ENCODE peak calls at places on chromosomes 16 and 17, in nine cellular contexts. M is colonic mucosa, B is cardiac muscle cell, S is right atrium auricular region, D is kidney, C is gastrocnemius medialis, F is thyroid gland, N is prostate gland, V is fibroblast of lung. R is an unnamed sample. For H3K36me3, the result is how much of the 10 kb centered on the place peaks cover.

GRCh38 chr16:84730406-84731106 is 30.8 kb downstream of the USP10 start:
- DNase-seq in D (no peak), V (peak), N (peak), C (peak), F (peak), S (peak), B (peak), M (peak), R (no peak)

GRCh38 chr17:32551186-32551955 is 64.6 kb downstream of the CDK5R1 start:
- DNase-seq in V (peak), M (no peak), C (no peak), N (no peak), S (no peak), B (peak), D (no peak), F (no peak), R (no peak)

GRCh38 chr17:17072546-17072945 is 30.3 kb downstream of the MPRIP start:
- DNase-seq in B (no peak), N (no peak), C (peak), V (no peak), M (no peak), S (no peak), F (no peak), D (peak), R (no peak)

GRCh38 chr17:50708050-50709000 is 611 bp upstream of the ANKRD40 start:
- DNase-seq in M (no peak), B (no peak), F (no peak), D (no peak), S (no peak), V (peak), C (no peak), N (no peak), R (no peak)

GRCh38 chr16:11797166-11797956 is at the start of gene ZC3H7A:
- DNase-seq in D (peak), F (peak), N (peak), C (peak), V (peak), M (peak), S (peak), B (peak), R (peak)

GRCh38 chr17:7862692-7863437 is 5.1 kb downstream of the CYB5D1 start:
- DNase-seq in M (peak), N (peak), V (peak), F (peak), B (peak), S (no peak), D (no peak), C (no peak), R (peak)

GRCh38 chr17:78697122-78697845 is 84.8 kb downstream of the CYTH1 start:
- DNase-seq in S (no peak), M (no peak), C (no peak), D (no peak), F (no peak), B (peak), V (peak), N (no peak), R (no peak)

GRCh38 chr17:19978206-19978802 is 676 bp upstream of the AKAP10 start:
- DNase-seq in C (no peak), V (no peak), S (no peak), N (peak), B (no peak), F (no peak), D (no peak), M (peak), R (no peak)

GRCh38 chr16:4067262-4068001 is 48.8 kb downstream of the ADCY9 start:
- DNase-seq in D (no peak), F (no peak), M (no peak), C (no peak), S (no peak), V (no peak), B (no peak), N (no peak), R (no peak)

GRCh38 chr16:58012481-58012880 is 11.3 kb downstream of the USB1 start:
- DNase-seq in V (no peak), S (no peak), B (no peak), D (peak), M (no peak), N (no peak), F (no peak), C (no peak), R (no peak)

GRCh38 chr16:9647981-9648701 is 534.1 kb downstream of the GRIN2A start:
- DNase-seq in B (peak), N (peak), S (no peak), V (no peak), M (peak), C (no peak), D (no peak), F (peak), R (no peak)

GRCh38 chr17:6011241-6011640 is 58.9 kb upstream of the WSCD1 start:
- DNase-seq in C (no peak), V (no peak), N (no peak), S (no peak), M (no peak), F (no peak), D (no peak), B (no peak), R (no peak)

GRCh38 chr16:30600215-30600614 is 10.0 kb downstream of the ZNF689 start:
- DNase-seq in M (no peak), F (no peak), S (no peak), C (no peak), D (no peak), N (no peak), V (no peak), B (no peak), R (no peak)

GRCh38 chr17:17419621-17420020 is 57.2 kb upstream of the MED9 start:
- DNase-seq in D (no peak), B (peak), N (no peak), S (no peak), M (no peak), V (no peak), F (peak), C (no peak), R (no peak)

DNA sequence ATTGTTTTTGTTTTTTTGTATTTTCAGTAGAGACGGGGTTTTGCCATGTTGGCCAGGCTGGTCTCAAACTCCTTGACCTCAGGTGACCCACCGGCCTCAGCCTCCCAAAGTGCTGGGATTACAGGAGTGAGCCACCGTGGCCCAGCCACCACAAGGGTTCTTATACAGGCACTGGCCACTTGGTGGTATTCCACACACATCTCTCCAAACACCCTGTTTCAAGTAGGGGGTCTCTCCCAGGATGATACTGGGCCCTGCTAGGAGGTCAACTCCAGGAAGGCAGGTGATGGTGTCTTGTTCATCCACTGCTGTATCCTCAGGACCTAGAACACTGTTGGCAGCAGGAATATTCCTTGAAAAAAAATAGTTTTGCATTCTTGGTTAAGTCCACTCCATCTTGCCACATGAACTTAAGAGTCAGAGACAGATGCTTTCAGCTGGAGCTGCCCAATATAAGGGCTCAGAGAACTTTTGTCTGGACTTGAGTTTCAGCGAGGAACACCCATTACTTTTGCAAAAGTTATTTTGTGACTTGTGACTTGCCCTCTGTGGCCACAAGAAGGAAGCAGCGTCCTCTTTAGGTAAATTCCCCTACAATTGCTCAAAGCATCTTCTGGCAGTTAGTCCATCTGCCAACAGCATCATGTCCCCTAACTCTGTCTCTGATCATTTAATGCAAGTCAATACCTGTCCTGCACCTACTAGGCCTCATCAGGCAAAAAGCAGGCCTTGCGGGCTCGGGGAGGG is 7.4 kb upstream of the EEF2K start:
- DNase-seq in V (peak), M (no peak), D (no peak), C (no peak), F (no peak), N (no peak), B (no peak), S (no peak), R (no peak)
- TF ChIP-seq CTCF in V (no peak), M (no peak), D (no peak), C (no peak), F (no peak), N (no peak), B (no peak), S (no peak), R (no peak)

GRCh38 chr16:89770367-89770766 is 46.1 kb downstream of the FANCA start:
- DNase-seq in M (no peak), N (no peak), F (no peak), D (no peak), B (no peak), S (no peak), V (no peak), C (no peak), R (no peak)

GRCh38 chr16:89759742-89760366 is 38.5 kb downstream of the ZNF276 start:
- DNase-seq in M (no peak), C (no peak), F (no peak), V (no peak), D (no peak), S (no peak), N (no peak), B (no peak), R (no peak)

GRCh38 chr16:89761304-89761922 is 40.1 kb downstream of the ZNF276 start:
- DNase-seq in C (no peak), N (no peak), S (no peak), V (no peak), D (no peak), M (no peak), B (no peak), F (no peak), R (no peak)

GRCh38 chr16:89764711-89765201 is 43.4 kb downstream of the ZNF276 start:
- DNase-seq in M (peak), B (peak), D (no peak), F (peak), S (peak), C (peak), N (no peak), V (no peak), R (peak)

DNA sequence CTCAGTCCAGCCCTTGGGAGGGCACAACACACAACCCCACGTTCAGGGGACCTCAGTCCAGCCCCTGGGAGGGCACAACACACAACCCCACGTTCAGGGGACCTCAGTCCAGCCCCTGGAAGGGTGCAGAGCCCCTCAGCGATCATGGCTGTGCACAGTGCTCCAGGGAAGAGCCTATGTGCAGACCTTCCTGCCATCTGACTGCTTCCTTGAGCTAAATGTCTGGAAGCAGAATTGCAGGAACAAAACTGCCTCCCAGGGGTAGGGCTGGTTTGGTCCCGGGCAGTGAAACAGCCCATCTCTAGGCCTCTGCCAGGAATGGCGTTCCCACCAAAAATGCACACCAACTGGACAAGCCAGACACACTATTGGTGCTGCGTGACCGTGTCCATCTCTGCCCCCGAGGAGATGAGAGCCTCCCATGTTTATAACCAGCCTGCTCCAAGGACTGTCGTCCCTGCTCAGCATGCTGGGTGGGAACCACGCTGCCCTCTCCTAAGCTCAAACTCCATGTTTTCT is 44.0 kb downstream of the ZNF276 start:
- DNase-seq in D (no peak), M (no peak), V (no peak), N (no peak), S (no peak), C (no peak), B (no peak), F (no peak), R (no peak)
- H3K36me3 ChIP-seq in D (under half), M (under half), V (under half), N (under half), S (under half), C (under half), B (under half), F (under half), R (under half)

GRCh38 chr16:5621826-5622225 is 524.2 kb upstream of the EEF2KMT start:
- DNase-seq in F (no peak), V (no peak), B (peak), N (no peak), S (no peak), M (no peak), C (no peak), D (no peak), R (no peak)

GRCh38 chr16:5622234-5622884 is 524.8 kb upstream of the EEF2KMT start:
- DNase-seq in C (no peak), N (no peak), M (no peak), D (no peak), F (no peak), B (no peak), V (no peak), S (no peak), R (no peak)

GRCh38 chr16:5616841-5617240 is 519.2 kb upstream of the EEF2KMT start:
- DNase-seq in S (no peak), D (no peak), B (no peak), V (no peak), M (no peak), C (no peak), F (no peak), N (no peak), R (no peak)

GRCh38 chr16:5615868-5616642 is 518.5 kb upstream of the EEF2KMT start:
- DNase-seq in S (peak), V (no peak), M (peak), N (no peak), C (no peak), D (peak), B (peak), F (peak), R (no peak)

DNA sequence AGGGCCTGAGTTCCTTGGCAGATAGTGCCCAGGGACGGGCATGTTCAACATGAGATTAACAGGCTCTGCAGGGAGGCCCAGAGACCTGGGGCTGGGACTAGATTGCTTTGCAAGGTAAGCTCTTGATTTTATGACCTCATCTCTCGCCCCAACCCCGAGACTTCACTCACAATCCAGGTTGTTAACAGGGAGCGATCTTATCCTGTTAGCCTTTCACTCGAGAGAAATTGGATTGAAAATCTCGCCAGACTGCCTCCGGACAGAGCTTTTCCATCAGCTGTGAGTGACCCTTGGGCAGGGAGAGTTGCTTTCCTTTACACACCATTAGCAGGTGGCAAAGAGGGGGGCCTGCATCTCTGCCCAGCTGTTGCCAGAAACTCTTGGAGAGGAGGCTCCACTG is 521.7 kb upstream of the EEF2KMT start:
- DNase-seq in B (no peak), N (no peak), F (no peak), M (no peak), D (no peak), V (no peak), C (no peak), S (no peak), R (no peak)
- TF ChIP-seq CTCF in B (no peak), N (no peak), F (no peak), M (no peak), D (no peak), V (no peak), C (no peak), S (no peak), R (no peak)

GRCh38 chr16:42069-42457 is 11.3 kb downstream of the POLR3K start:
- DNase-seq in V (no peak), M (no peak), C (no peak), F (no peak), D (no peak), N (no peak), B (no peak), S (no peak), R (no peak)

GRCh38 chr16:38941-39892 is 14.2 kb downstream of the POLR3K start:
- DNase-seq in D (peak), N (no peak), B (no peak), M (peak), C (no peak), S (no peak), V (no peak), F (no peak), R (peak)

GRCh38 chr16:44655-45054 is 8.8 kb downstream of the POLR3K start:
- DNase-seq in N (no peak), F (no peak), B (no peak), S (no peak), M (no peak), D (no peak), V (no peak), C (no peak), R (no peak)

GRCh38 chr16:43294-43693 is 10.1 kb downstream of the POLR3K start:
- DNase-seq in V (no peak), N (no peak), S (no peak), B (no peak), M (no peak), C (no peak), F (no peak), D (no peak), R (no peak)

DNA sequence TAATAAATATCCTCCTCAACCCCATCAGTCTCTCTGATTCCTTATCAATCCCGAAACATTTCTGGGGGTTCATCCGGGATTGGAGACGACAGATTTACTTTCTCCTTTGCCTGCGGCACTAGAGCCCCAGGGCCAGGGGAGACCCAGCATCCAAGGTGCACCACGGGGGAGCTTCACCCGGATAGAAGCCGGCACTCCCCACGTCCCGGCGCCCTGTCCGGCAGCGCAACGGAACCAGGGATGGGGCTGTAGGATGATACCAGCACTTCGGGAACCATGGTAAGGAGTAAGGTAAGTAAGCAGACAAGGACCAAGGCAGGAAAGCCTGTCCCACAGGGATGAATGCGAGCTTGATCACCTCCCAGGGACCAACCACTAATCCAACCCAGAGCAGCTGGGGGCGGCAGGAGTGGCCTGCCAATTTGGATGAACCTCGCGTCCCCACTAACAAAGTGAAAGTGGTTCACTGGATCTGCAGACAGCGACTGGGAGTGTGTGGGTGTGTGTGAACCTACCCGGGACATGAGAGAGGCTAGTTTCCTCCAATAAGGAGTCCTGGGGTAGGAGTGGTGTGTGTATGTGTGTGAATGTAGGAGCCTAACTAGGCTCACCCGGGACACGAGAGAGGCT is 11.9 kb downstream of the POLR3K start:
- DNase-seq in B (no peak), C (no peak), F (no peak), V (no peak), M (no peak), S (no peak), N (no peak), D (no peak), R (no peak)
- H3K36me3 ChIP-seq in B (under half), C (under half), F (under half), V (under half), M (under half), S (under half), N (under half), D (under half), R (under half)

R was measured in CD8-positive, alpha-beta T cell.